ENCODE peak calls at places on chromosome 2, in ten cellular contexts. G is CD8-positive, alpha-beta T cell; P is lower leg skin; N is heart left ventricle; C is SK-N-SH; X is MM.1S; M is A549; E is uterus; B is cardiac fibroblast; J is transverse colon. R is an unnamed sample.

GRCh38 chr2:71071681-71072398 is 3.4 kb downstream of the NAGK start:
- DNase-seq in E (no peak), P (peak; percentile 80), N (no peak), B (no peak), J (peak; percentile 46), M (no peak), C (no peak), G (peak; percentile 53), X (peak; percentile 67), R (no peak)

GRCh38 chr2:1051075-1051474 is 100.4 kb downstream of the SNTG2 start:
- DNase-seq in X (no peak), P (no peak), J (no peak), G (no peak), M (peak; percentile 16), N (no peak), B (peak; percentile 12), E (no peak), C (peak; percentile 44), R (peak; percentile 3)

GRCh38 chr2:107801498-107801897 is 25.2 kb upstream of the RGPD4 start:
- DNase-seq in B (no peak), E (no peak), J (no peak), X (no peak), G (no peak), M (no peak), N (no peak), P (no peak), C (no peak), R (no peak)

GRCh38 chr2:80396276-80396675 is 91.7 kb upstream of the LRRTM1 start:
- DNase-seq in B (no peak), N (no peak), P (no peak), M (no peak), G (no peak), J (no peak), E (no peak), C (no peak), X (no peak), R (no peak)

GRCh38 chr2:234913208-234913626 is 38.6 kb upstream of the SH3BP4 start:
- DNase-seq in C (no peak), B (no peak), N (no peak), E (no peak), G (no peak), M (no peak), X (no peak), P (no peak), J (no peak), R (no peak)

GRCh38 chr2:46171441-46171953 is 125.7 kb upstream of the EPAS1 start:
- DNase-seq in C (no peak), N (no peak), X (no peak), J (no peak), B (peak; percentile 87), P (peak; percentile 79), G (no peak), E (no peak), M (peak; percentile 59), R (peak; percentile 81)

GRCh38 chr2:83787189-83787588 is 671.9 kb downstream of the SUCLG1 start:
- DNase-seq in M (no peak), P (no peak), X (no peak), N (no peak), B (no peak), E (no peak), G (no peak), C (no peak), J (no peak), R (no peak)

GRCh38 chr2:235746257-235746934 is 252.6 kb downstream of the AGAP1 start:
- DNase-seq in J (peak; percentile 68), E (peak; percentile 65), C (peak; percentile 89), M (peak; percentile 90), G (peak; percentile 13), B (peak; percentile 93), P (no peak), X (peak; percentile 83), N (no peak), R (peak; percentile 92)

GRCh38 chr2:217049931-217050330 is 190.1 kb upstream of the TNP1 start:
- DNase-seq in P (peak; percentile 68), G (no peak), X (no peak), C (no peak), E (peak; percentile 70), J (no peak), M (no peak), N (peak; percentile 33), B (no peak), R (no peak)

GRCh38 chr2:230850358-230850658 is 14.4 kb upstream of the ITM2C start:
- DNase-seq in N (no peak), B (no peak), E (no peak), G (no peak), C (no peak), M (no peak), X (no peak), P (no peak), J (no peak), R (no peak)

GRCh38 chr2:238580486-238580885 is 153.8 kb downstream of the ASB1 start:
- DNase-seq in E (no peak), N (no peak), P (peak; percentile 50), J (no peak), G (no peak), B (no peak), X (no peak), C (no peak), M (no peak), R (no peak)

GRCh38 chr2:119142822-119143221 is 15.7 kb downstream of the C1QL2 start:
- DNase-seq in J (no peak), X (no peak), M (no peak), E (no peak), N (no peak), C (no peak), P (no peak), B (no peak), G (no peak), R (no peak)

GRCh38 chr2:43948370-43948769 is 47.4 kb downstream of the LRPPRC start:
- DNase-seq in M (no peak), C (no peak), E (no peak), J (no peak), P (no peak), X (no peak), B (no peak), G (no peak), N (no peak), R (no peak)

DNA sequence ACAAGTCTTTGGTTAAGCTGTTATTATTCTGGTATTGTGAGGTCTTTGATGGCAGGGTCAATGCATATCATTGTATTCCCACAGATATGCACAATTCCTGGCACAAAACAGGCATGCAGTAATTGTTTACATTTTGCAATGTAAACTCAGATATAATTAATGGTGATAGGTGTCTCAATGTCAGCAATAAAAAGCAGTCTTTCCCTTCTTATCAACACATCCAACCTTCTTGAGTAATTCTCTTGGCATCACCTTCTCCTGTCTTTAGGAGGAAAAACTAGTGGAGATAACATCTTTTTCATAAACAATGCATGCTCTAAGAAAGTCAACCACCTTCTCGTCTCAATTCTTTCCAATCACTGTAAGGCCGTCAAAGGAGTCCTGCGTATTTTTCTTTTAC is 313.3 kb upstream of the GULP1 start:
- DNase-seq in B (no peak), G (no peak), C (no peak), P (no peak), J (no peak), N (no peak), E (no peak), X (no peak), M (no peak), R (peak; percentile 12)
- H3K4me3 ChIP-seq in B (no peak overlapping the region), G (no peak overlapping the region), C (no peak overlapping the region), P (no peak overlapping the region), J (no peak overlapping the region), N (no peak overlapping the region), E (no peak overlapping the region), X (no peak overlapping the region), M (no peak overlapping the region), R (no peak overlapping the region)

GRCh38 chr2:197615033-197615652 is 60.2 kb downstream of the RFTN2 start:
- DNase-seq in N (no peak), X (peak; percentile 47), C (no peak), B (no peak), J (peak; percentile 52), M (peak; percentile 16), E (no peak), G (no peak), P (no peak), R (no peak)
- TF ChIP-seq CTCF in N (no peak), X (peak; percentile 71), C (no peak), B (no peak), J (peak; percentile 54), M (no peak), E (no peak), G (no peak), P (no peak), R (no peak)

DNA sequence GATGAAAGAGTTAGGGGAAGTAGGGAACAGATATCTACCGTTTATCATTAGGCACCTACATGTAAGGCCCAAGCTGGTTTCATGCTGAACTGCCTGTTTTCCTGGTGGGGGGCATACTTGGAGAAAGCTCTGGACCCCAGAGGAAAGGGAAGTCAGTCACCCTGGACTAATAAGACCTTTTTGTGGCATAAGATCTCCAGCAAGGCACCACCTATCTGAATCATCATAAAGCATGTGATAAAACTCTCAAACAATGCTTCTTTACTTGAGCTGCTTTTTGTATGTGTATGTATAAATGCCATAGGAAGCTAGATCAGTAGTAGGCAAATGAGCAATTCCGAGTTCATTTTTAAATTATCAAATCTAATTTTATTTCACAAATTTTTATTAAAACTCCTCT is 104.8 kb downstream of the TANC1 start:
- DNase-seq in C (no peak), G (no peak), E (no peak), X (no peak), J (no peak), P (no peak), N (no peak), M (no peak), B (peak; percentile 42), R (peak; percentile 60)
- H3K4me3 ChIP-seq in C (no peak overlapping the region), G (no peak overlapping the region), E (no peak overlapping the region), X (no peak overlapping the region), J (no peak overlapping the region), P (no peak overlapping the region), N (no peak overlapping the region), M (no peak overlapping the region), B (no peak overlapping the region), R (no peak overlapping the region)

GRCh38 chr2:169897834-169898233 is 70.6 kb downstream of the UBR3 start:
- DNase-seq in J (no peak), X (no peak), B (no peak), C (no peak), P (no peak), E (no peak), N (no peak), M (no peak), G (no peak), R (no peak)
- TF ChIP-seq CTCF in J (no peak), X (no peak), B (no peak), C (no peak), P (no peak), E (no peak), N (no peak), M (no peak), G (no peak), R (no peak)

DNA sequence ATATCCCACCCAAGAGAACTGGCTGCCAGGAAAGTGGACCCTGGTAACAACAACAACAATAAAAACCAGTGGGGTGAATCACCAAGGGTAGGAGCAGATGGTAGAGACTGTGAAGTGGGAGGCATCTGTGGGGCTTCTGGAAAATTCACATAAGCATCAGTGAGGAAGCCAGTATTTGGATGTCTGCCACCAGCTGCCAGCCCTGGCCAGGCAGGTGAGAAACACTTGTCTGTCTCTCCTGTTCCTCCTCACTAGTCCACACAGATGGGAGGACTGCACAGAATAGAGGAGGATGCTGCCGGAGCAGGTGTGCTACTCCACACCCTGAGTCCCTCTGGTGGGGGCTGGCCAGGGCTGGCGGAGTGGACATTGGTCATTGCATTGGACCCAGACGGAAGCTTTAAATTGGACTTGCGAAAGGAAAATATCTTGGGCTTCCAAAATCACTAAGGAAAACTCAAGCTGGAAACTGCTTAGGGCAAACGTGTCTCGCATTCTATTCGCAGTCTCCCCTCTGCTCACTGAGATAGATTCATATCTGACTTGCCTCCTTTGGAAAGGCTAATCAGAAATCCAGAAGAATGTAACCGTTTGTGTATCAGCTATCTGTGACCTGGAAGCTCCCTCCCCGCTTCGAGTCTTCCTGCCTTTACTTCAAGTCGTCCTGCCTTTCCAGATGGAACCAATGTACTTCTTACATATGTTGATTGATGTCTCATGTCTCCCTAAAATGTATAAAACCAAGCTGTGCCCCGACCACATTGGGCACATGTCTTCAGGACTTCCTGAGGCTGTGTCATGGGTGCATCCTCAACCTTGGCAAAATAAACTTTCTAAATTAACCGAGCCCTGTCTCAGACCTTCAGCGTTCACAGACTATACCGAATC is 69.1 kb downstream of the NAB1 start:
- DNase-seq in P (no peak), N (no peak), X (no peak), J (no peak), B (no peak), M (no peak), E (no peak), C (no peak), G (no peak), R (no peak)
- H3K4me3 ChIP-seq in P (no peak overlapping the region), N (no peak overlapping the region), X (no peak overlapping the region), J (no peak overlapping the region), B (no peak overlapping the region), M (no peak overlapping the region), E (no peak overlapping the region), C (no peak overlapping the region), G (no peak overlapping the region), R (no peak overlapping the region)

R was measured in fibroblast of the aortic adventitia.